ENCODE peak calls at places on chromosomes 5 and 9, in seven cellular contexts. X, R, E, T, B, D and M are unnamed samples.

GRCh38 chr5:173686950-173687349 is 70.5 kb upstream of the BOD1 start:
- DNase-seq in B (no peak), T (no peak), R (no peak), E (no peak), X (no peak), D (no peak), M (no peak)

GRCh38 chr5:131976414-131977211 is 31.1 kb upstream of the MEIKIN start:
- DNase-seq in D (no peak), T (no peak), X (no peak), E (no peak), B (no peak), R (no peak), M (no peak)

GRCh38 chr9:131117111-131117761 is 8.2 kb upstream of the NUP214 start:
- DNase-seq in R (no peak), E (no peak), D (no peak), X (no peak), T (no peak), B (no peak), M (no peak)

GRCh38 chr9:242461-243080 is 27.9 kb downstream of the DOCK8 start:
- DNase-seq in B (no peak), T (no peak), R (no peak), X (no peak), D (no peak), E (peak), M (no peak)

GRCh38 chr5:168874713-168875380 is 295.7 kb upstream of the PANK3 start:
- DNase-seq in X (no peak), D (no peak), E (peak), T (no peak), B (no peak), R (peak), M (no peak)

GRCh38 chr9:19114680-19115270 is 12.1 kb upstream of the HAUS6 start:
- DNase-seq in D (no peak), T (no peak), R (no peak), B (no peak), X (no peak), E (no peak), M (no peak)

GRCh38 chr9:113185271-113185670 is 34.5 kb downstream of the SLC31A2 start:
- DNase-seq in D (no peak), B (no peak), R (no peak), E (no peak), T (no peak), X (no peak), M (no peak)

GRCh38 chr5:178483620-178484019 is 106.6 kb downstream of the COL23A1 start:
- DNase-seq in X (peak), R (no peak), T (no peak), E (peak), B (no peak), D (no peak), M (no peak)

GRCh38 chr9:87213948-87214347 is 266.6 kb upstream of the GAS1 start:
- DNase-seq in R (no peak), B (no peak), D (no peak), T (no peak), X (no peak), E (peak), M (no peak)

GRCh38 chr9:127455299-127455992 is 4.1 kb downstream of the LRSAM1 start:
- DNase-seq in R (no peak), E (peak), T (no peak), D (peak), X (no peak), B (no peak), M (no peak)

GRCh38 chr5:159156839-159157238 is 52.5 kb downstream of the RNF145 start:
- DNase-seq in E (peak), X (no peak), R (peak), T (peak), B (peak), D (peak), M (no peak)

GRCh38 chr9:125376261-125377226 is 114.9 kb downstream of the GAPVD1 start:
- DNase-seq in E (no peak), D (no peak), B (peak), R (no peak), X (no peak), T (no peak), M (no peak)

GRCh38 chr9:99594056-99594780 is 227.5 kb upstream of the NR4A3 start:
- DNase-seq in B (peak), T (no peak), D (no peak), E (no peak), R (no peak), X (no peak), M (no peak)

GRCh38 chr5:55600536-55601208 is 65.9 kb upstream of the PLPP1 start:
- DNase-seq in E (peak), X (no peak), T (no peak), R (no peak), D (no peak), B (no peak), M (no peak)

GRCh38 chr9:97615439-97616072 is 17.6 kb downstream of the TSTD2 start:
- DNase-seq in D (peak), T (peak), X (no peak), E (peak), B (peak), R (peak), M (no peak)

GRCh38 chr5:90096415-90097081 is 313.0 kb downstream of the CETN3 start:
- DNase-seq in T (no peak), E (no peak), D (no peak), X (no peak), R (peak), B (no peak), M (no peak)